ENCODE peak calls at places on chromosomes 16 and 17, in four cellular contexts. B is K562, P is H1, S is SK-N-SH. C is an unnamed sample.

GRCh38 chr17:56172517-56172982 is 19.3 kb downstream of the ANKFN1 start:
- DNase-seq in B (no peak), P (no peak), S (no peak), C (no peak)

GRCh38 chr17:56754523-56755208 is 79.1 kb downstream of the C17orf67 start:
- DNase-seq in B (no peak), P (no peak), S (peak), C (no peak)

GRCh38 chr16:71423016-71423415 is 18.8 kb downstream of the TLE7 start:
- DNase-seq in B (no peak), P (no peak), S (no peak), C (no peak)

GRCh38 chr16:12336158-12336557 is 359.6 kb downstream of the SNX29 start:
- DNase-seq in B (no peak), P (no peak), S (no peak), C (no peak)

GRCh38 chr16:21638573-21638975 is 13.8 kb downstream of the IGSF6 start:
- DNase-seq in B (no peak), P (no peak), S (no peak), C (no peak)

GRCh38 chr17:40538019-40538935 is 27.0 kb downstream of the CCR7 start:
- DNase-seq in B (no peak), P (no peak), S (no peak), C (no peak)

GRCh38 chr17:9271989-9272388 is 250.7 kb downstream of the NTN1 start:
- DNase-seq in B (no peak), P (no peak), S (no peak), C (no peak)

GRCh38 chr17:79100405-79100804 is 25.8 kb downstream of the ENGASE start:
- DNase-seq in B (no peak), P (no peak), S (no peak), C (no peak)

GRCh38 chr16:84718-85452 is 6.9 kb downstream of the MPG start:
- DNase-seq in B (no peak), P (no peak), S (no peak), C (peak)

GRCh38 chr17:78001182-78001581 is 42.7 kb downstream of the TNRC6C start:
- DNase-seq in B (no peak), P (no peak), S (peak), C (no peak)

GRCh38 chr16:85918436-85918835 is 19.5 kb downstream of the IRF8 start:
- DNase-seq in B (no peak), P (no peak), S (no peak), C (no peak)

GRCh38 chr16:56337858-56338325 is 87.5 kb downstream of the AMFR start:
- DNase-seq in B (no peak), P (no peak), S (no peak), C (no peak)

GRCh38 chr17:34980681-34981537 is 597 bp downstream of the LIG3 start:
- DNase-seq in B (peak), P (no peak), S (peak), C (peak)

GRCh38 chr17:55641559-55642160 is 81.0 kb downstream of the TMEM100 start:
- DNase-seq in B (peak), P (peak), S (peak), C (peak)

GRCh38 chr17:53490447-53490968 is 332.2 kb upstream of the KIF2B start:
- DNase-seq in B (no peak), P (no peak), S (no peak), C (no peak)

GRCh38 chr17:6643460-6644125 is 2.7 kb downstream of the TXNDC17 start:
- DNase-seq in B (no peak), P (no peak), S (no peak), C (no peak)

GRCh38 chr17:55540414-55541091 is 29.3 kb upstream of the SMIM36 start:
- DNase-seq in B (no peak), P (no peak), S (no peak), C (no peak)

GRCh38 chr16:3022697-3023414 is 886 bp downstream of the HCFC1R1 start:
- DNase-seq in B (peak), P (no peak), S (no peak), C (peak)

GRCh38 chr17:1773755-1774181 is 11.9 kb downstream of the SERPINF1 start:
- DNase-seq in B (peak), P (no peak), S (no peak), C (no peak)

GRCh38 chr17:70187383-70187782 is 18.1 kb downstream of the KCNJ2 start:
- DNase-seq in B (no peak), P (no peak), S (no peak), C (no peak)

GRCh38 chr17:76725580-76726230 is 701 bp downstream of the JMJD6 start:
- DNase-seq in B (peak), P (no peak), S (peak), C (no peak)

GRCh38 chr17:73155410-73156165 is 9.2 kb upstream of the SSTR2 start:
- DNase-seq in B (no peak), P (no peak), S (peak), C (no peak)

GRCh38 chr16:78230832-78231231 is 131.4 kb downstream of the WWOX start:
- DNase-seq in B (no peak), P (no peak), S (no peak), C (no peak)

GRCh38 chr17:64390066-64390465 is 594 bp downstream of the PECAM1 start:
- DNase-seq in B (no peak), P (no peak), S (no peak), C (no peak)

GRCh38 chr17:45050680-45051059 is 762 bp downstream of the DCAKD start:
- DNase-seq in B (peak), P (no peak), S (peak), C (peak)

GRCh38 chr16:407253-407652 is 5.6 kb downstream of the DECR2 start:
- DNase-seq in B (no peak), P (no peak), S (no peak), C (no peak)

GRCh38 chr17:21134559-21134958 is 7.8 kb downstream of the DHRS7B start:
- DNase-seq in B (no peak), P (no peak), S (no peak), C (no peak)

GRCh38 chr16:69732101-69732500 is 5.7 kb upstream of the NQO1 start:
- DNase-seq in B (no peak), P (no peak), S (no peak), C (no peak)

GRCh38 chr17:1592751-1593629 is 30.4 kb upstream of the PITPNA start:
- DNase-seq in B (peak), P (no peak), S (no peak), C (no peak)

GRCh38 chr16:85402910-85403692 is 210.0 kb upstream of the GSE1 start:
- DNase-seq in B (peak), P (no peak), S (no peak), C (peak)

GRCh38 chr17:31823014-31823413 is 36.0 kb downstream of the COPRS start:
- DNase-seq in B (no peak), P (no peak), S (no peak), C (no peak)

GRCh38 chr16:88730632-88731607 is 24.6 kb downstream of the CTU2 start:
- DNase-seq in B (no peak), P (no peak), S (peak), C (no peak)

GRCh38 chr17:3594056-3594810 is 15.0 kb downstream of the TRPV1 start:
- DNase-seq in B (no peak), P (no peak), S (peak), C (no peak)

GRCh38 chr16:30585400-30586191 is at the start of gene ZNF785:
- DNase-seq in B (peak), P (peak), S (peak), C (peak)

GRCh38 chr16:30582611-30583340 is 2.7 kb downstream of the ZNF785 start:
- DNase-seq in B (no peak), P (no peak), S (no peak), C (no peak)

GRCh38 chr16:30592871-30593270 is 7.4 kb upstream of the ZNF785 start:
- DNase-seq in B (no peak), P (no peak), S (no peak), C (no peak)

GRCh38 chr16:30585022-30585399 is 486 bp downstream of the ZNF785 start:
- DNase-seq in B (peak), P (no peak), S (peak), C (no peak)

GRCh38 chr16:30588651-30589050 is 3.2 kb upstream of the ZNF785 start:
- DNase-seq in B (no peak), P (no peak), S (no peak), C (no peak)
- TF ChIP-seq GABPA in B (no peak), P (no peak), S (no peak), C (no peak)

GRCh38 chr16:67030221-67030962 is 1.4 kb downstream of the CBFB start:
- DNase-seq in B (no peak), P (no peak), S (no peak), C (no peak)
- TF ChIP-seq GABPA in B (no peak), P (no peak), S (no peak), C (no peak)

GRCh38 chr17:42182927-42183734 is 2.1 kb downstream of the HCRT start:
- DNase-seq in B (peak), P (no peak), S (no peak), C (peak)
- TF ChIP-seq GABPA in B (no peak), P (no peak), S (no peak), C (no peak)

GRCh38 chr17:61385869-61386245 is 13.8 kb upstream of the TBX2 start:
- DNase-seq in B (no peak), P (no peak), S (no peak), C (no peak)
- TF ChIP-seq GABPA in B (no peak), P (no peak), S (no peak), C (no peak)

GRCh38 chr17:80441133-80441578 is 26.2 kb downstream of the ENDOV start:
- DNase-seq in B (peak), P (no peak), S (peak), C (peak)
- TF ChIP-seq GABPA in B (peak), P (peak), S (no peak), C (no peak)

GRCh38 chr17:50501054-50501453 is 7.2 kb upstream of the MYCBPAP start:
- DNase-seq in B (no peak), P (no peak), S (peak), C (peak)

GRCh38 chr17:50499722-50500121 is 8.5 kb upstream of the MYCBPAP start:
- DNase-seq in B (no peak), P (no peak), S (no peak), C (no peak)

GRCh38 chr17:50495918-50496317 is 12.3 kb upstream of the MYCBPAP start:
- DNase-seq in B (no peak), P (no peak), S (no peak), C (no peak)

GRCh38 chr17:50499270-50499669 is 9.0 kb upstream of the MYCBPAP start:
- DNase-seq in B (no peak), P (no peak), S (no peak), C (no peak)

GRCh38 chr17:50498021-50498874 is 10.0 kb upstream of the MYCBPAP start:
- DNase-seq in B (no peak), P (no peak), S (no peak), C (no peak)
- TF ChIP-seq GABPA in B (no peak), P (no peak), S (no peak), C (no peak)

GRCh38 chr16:67883146-67883871 is 1.4 kb upstream of the NRN1L start:
- DNase-seq in B (no peak), P (no peak), S (no peak), C (peak)
- TF ChIP-seq GABPA in B (no peak), P (no peak), S (no peak), C (no peak)

DNA sequence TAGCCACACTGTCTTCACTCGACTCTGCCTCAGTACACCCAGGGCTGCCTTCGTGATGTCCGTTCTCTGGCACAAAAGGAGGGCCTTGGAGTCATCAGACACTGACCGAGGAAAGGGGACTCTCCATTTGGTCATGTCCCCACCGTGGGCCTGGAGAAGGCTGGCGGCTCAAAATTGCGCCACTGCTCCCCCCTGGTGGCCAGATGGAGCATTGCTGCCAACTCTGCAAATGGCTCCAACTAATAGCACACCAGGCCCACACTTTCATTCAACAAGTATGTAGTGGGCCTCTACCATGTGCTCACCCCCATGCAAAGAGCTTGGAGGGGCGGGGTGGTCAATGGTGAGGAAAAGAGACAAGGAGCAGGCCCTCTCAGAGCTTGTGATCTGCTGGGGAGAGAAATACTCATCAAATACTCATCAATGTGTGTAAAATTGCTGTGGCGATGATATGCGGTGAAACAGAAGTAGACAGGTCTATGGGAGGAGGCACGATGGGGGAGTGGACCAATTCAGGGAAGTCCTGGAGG is 5.2 kb upstream of the GRIN2C start:
- DNase-seq in B (peak), P (no peak), S (peak), C (no peak)
- TF ChIP-seq GABPA in B (no peak), P (peak), S (no peak), C (no peak)

GRCh38 chr17:47654991-47655390 is 5.3 kb downstream of the KPNB1 start:
- DNase-seq in B (no peak), P (no peak), S (no peak), C (no peak)
- TF ChIP-seq GABPA in B (no peak), P (no peak), S (no peak), C (no peak)